ENCODE peak calls at places on chromosomes 1 and 21, in nine cellular contexts. I is CD4-positive, CD25-positive, alpha-beta regulatory T cell; X is right cardiac atrium; E is mammary epithelial cell; C is OCI-LY7; G is transverse colon; B is heart right ventricle; V is small intestine; W is kidney. H is an unnamed sample. For H3K4me1, the result is how much of the 10 kb centered on the place peaks cover.

GRCh38 chr1:145999321-146000024 is 3.1 kb upstream of the TXNIP start:
- DNase-seq in W (no peak), B (no peak), C (peak), I (no peak), X (no peak), V (peak), G (peak), E (no peak), H (no peak)

GRCh38 chr1:211548321-211549091 is 30.5 kb downstream of the SLC30A1 start:
- DNase-seq in V (peak), W (no peak), E (no peak), C (no peak), I (no peak), G (peak), B (no peak), X (no peak), H (no peak)

GRCh38 chr1:30749691-30750583 is 7.6 kb downstream of the LAPTM5 start:
- DNase-seq in E (no peak), B (no peak), W (peak), C (peak), V (peak), G (peak), I (peak), X (peak), H (no peak)

GRCh38 chr1:17419626-17420328 is 19.7 kb downstream of the RCC2 start:
- DNase-seq in V (peak), I (peak), G (peak), W (no peak), E (peak), X (peak), C (peak), B (peak), H (peak)

GRCh38 chr21:43769325-43769958 is 6.7 kb downstream of the CSTB start:
- DNase-seq in V (no peak), G (no peak), W (no peak), X (no peak), I (no peak), B (no peak), C (no peak), E (no peak), H (no peak)

GRCh38 chr1:244369256-244370057 is 82.3 kb downstream of the ADSS2 start:
- DNase-seq in X (no peak), B (no peak), E (no peak), G (peak), W (no peak), V (peak), C (no peak), I (no peak), H (no peak)

GRCh38 chr1:119367332-119368124 is 1.1 kb upstream of the HAO2 start:
- DNase-seq in V (peak), G (no peak), B (no peak), X (no peak), E (peak), C (peak), I (no peak), W (no peak), H (no peak)

GRCh38 chr1:230825061-230825803 is 43.1 kb downstream of the C1orf198 start:
- DNase-seq in E (peak), C (no peak), I (no peak), B (no peak), V (peak), W (no peak), G (no peak), X (no peak), H (no peak)

GRCh38 chr1:92478393-92478792 is 8.3 kb downstream of the GFI1 start:
- DNase-seq in E (peak), I (no peak), C (no peak), X (no peak), W (no peak), G (no peak), B (no peak), V (no peak), H (no peak)

GRCh38 chr1:38047603-38048146 is 1.1 kb upstream of the POU3F1 start:
- DNase-seq in X (no peak), C (no peak), G (no peak), V (no peak), W (no peak), E (peak), B (no peak), I (no peak), H (peak)

GRCh38 chr1:12525311-12526181 is 92.5 kb downstream of the DHRS3 start:
- DNase-seq in E (no peak), X (peak), G (peak), I (no peak), W (peak), C (no peak), B (no peak), V (peak), H (no peak)

GRCh38 chr1:201214886-201215285 is 24.3 kb downstream of the IGFN1 start:
- DNase-seq in E (no peak), W (peak), B (no peak), V (no peak), X (no peak), I (no peak), G (no peak), C (no peak), H (no peak)

GRCh38 chr1:167401260-167401873 is 117.0 kb downstream of the CD247 start:
- DNase-seq in E (peak), B (peak), X (no peak), W (no peak), G (peak), V (peak), I (peak), C (peak), H (no peak)

GRCh38 chr1:181413195-181413815 is 70.0 kb upstream of the CACNA1E start:
- DNase-seq in V (no peak), B (no peak), E (no peak), C (no peak), G (no peak), I (no peak), X (no peak), W (no peak), H (no peak)

GRCh38 chr1:42765832-42766722 is 751 bp downstream of the P3H1 start:
- DNase-seq in E (peak), I (no peak), V (peak), G (peak), C (peak), B (peak), W (no peak), X (peak), H (peak)

GRCh38 chr1:10824821-10825540 is 28.5 kb upstream of the CASZ1 start:
- DNase-seq in V (no peak), B (no peak), G (no peak), C (no peak), X (no peak), I (no peak), E (peak), W (no peak), H (no peak)

GRCh38 chr1:67596674-67597073 is 88.3 kb upstream of the GADD45A start:
- DNase-seq in G (no peak), W (no peak), V (no peak), E (no peak), C (no peak), B (no peak), I (no peak), X (no peak), H (no peak)

GRCh38 chr1:22122273-22123070 is 20.4 kb downstream of the WNT4 start:
- DNase-seq in X (peak), I (no peak), C (no peak), B (no peak), G (no peak), E (no peak), V (no peak), W (no peak), H (no peak)

GRCh38 chr1:230864441-230864840 is 3.9 kb downstream of the C1orf198 start:
- DNase-seq in C (no peak), V (no peak), B (no peak), E (no peak), X (no peak), G (no peak), W (no peak), I (no peak), H (no peak)

GRCh38 chr1:107009286-107009685 is 47.2 kb upstream of the PRMT6 start:
- DNase-seq in X (no peak), B (no peak), E (no peak), G (no peak), W (no peak), I (no peak), V (no peak), C (no peak), H (no peak)

GRCh38 chr1:8463144-8463927 is 145.4 kb downstream of the SLC45A1 start:
- DNase-seq in W (no peak), V (peak), G (peak), E (no peak), C (peak), X (no peak), I (no peak), B (peak), H (peak)
- H3K4me1 ChIP-seq in W (half or more), V (under half), G (under half), E (under half), C (half or more), X (under half), I (under half), B (half or more), H (under half)

DNA sequence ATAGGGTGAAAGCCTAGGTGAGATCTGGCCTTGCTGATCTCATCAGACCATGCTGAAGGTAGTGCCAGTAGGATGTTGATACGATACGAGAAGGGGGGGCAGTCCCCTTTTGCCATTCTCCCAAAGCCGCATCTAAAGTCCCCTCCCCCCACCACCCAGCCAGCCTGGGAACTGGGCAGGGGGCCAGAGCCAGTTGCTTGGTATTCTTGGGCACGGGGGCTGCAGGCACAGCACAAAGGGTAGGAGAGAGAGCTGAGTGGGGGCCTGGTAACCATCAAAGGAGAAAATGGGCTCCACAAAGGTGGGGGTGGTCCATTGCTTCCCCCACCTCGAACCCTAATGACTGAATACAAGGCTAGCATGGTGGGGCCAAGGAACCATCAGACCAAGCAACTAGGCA is 5.4 kb downstream of the PEA15 start:
- DNase-seq in I (no peak), E (no peak), B (no peak), G (no peak), V (no peak), X (no peak), W (no peak), C (no peak), H (no peak)
- H3K4me1 ChIP-seq in I (under half), E (under half), B (half or more), G (under half), V (under half), X (under half), W (under half), C (under half), H (half or more)

GRCh38 chr1:178407215-178407614 is 89.5 kb downstream of the CLEC20A start:
- DNase-seq in X (no peak), I (no peak), C (no peak), E (no peak), G (no peak), V (no peak), B (no peak), W (no peak), H (no peak)
- H3K4me1 ChIP-seq in X (under half), I (under half), C (under half), E (under half), G (under half), V (under half), B (under half), W (under half), H (under half)

GRCh38 chr1:203278885-203279406 is 26.4 kb upstream of the BTG2 start:
- DNase-seq in V (no peak), B (no peak), C (peak), I (no peak), G (no peak), E (no peak), W (no peak), X (no peak), H (no peak)

GRCh38 chr1:203276408-203276807 is 28.9 kb upstream of the BTG2 start:
- DNase-seq in W (no peak), V (no peak), I (no peak), B (no peak), E (no peak), X (no peak), G (no peak), C (no peak), H (no peak)

GRCh38 chr1:203280061-203280460 is 25.3 kb upstream of the BTG2 start:
- DNase-seq in X (no peak), E (no peak), W (no peak), C (no peak), B (no peak), I (no peak), G (no peak), V (no peak), H (no peak)

GRCh38 chr1:203276916-203277535 is 28.3 kb upstream of the BTG2 start:
- DNase-seq in C (peak), G (no peak), X (peak), I (no peak), V (no peak), W (no peak), B (no peak), E (no peak), H (peak)

GRCh38 chr1:203278087-203278884 is 27.0 kb upstream of the BTG2 start:
- DNase-seq in B (peak), X (peak), C (peak), W (peak), I (no peak), E (peak), G (peak), V (no peak), H (peak)
- H3K4me1 ChIP-seq in B (half or more), X (under half), C (half or more), W (under half), I (under half), E (half or more), G (half or more), V (under half), H (under half)

GRCh38 chr21:36456714-36457399 is 23.1 kb downstream of the CLDN14 start:
- DNase-seq in C (no peak), G (no peak), V (no peak), X (no peak), W (peak), I (no peak), E (no peak), B (no peak), H (no peak)
- H3K4me1 ChIP-seq in C (under half), G (under half), V (under half), X (under half), W (under half), I (under half), E (under half), B (under half), H (under half)

GRCh38 chr1:48462716-48463285 is 9.2 kb downstream of the SPATA6 start:
- DNase-seq in X (no peak), E (no peak), W (no peak), V (no peak), I (no peak), G (no peak), B (no peak), C (no peak), H (no peak)
- H3K4me1 ChIP-seq in X (under half), E (under half), W (under half), V (under half), I (under half), G (under half), B (under half), C (under half), H (under half)

DNA sequence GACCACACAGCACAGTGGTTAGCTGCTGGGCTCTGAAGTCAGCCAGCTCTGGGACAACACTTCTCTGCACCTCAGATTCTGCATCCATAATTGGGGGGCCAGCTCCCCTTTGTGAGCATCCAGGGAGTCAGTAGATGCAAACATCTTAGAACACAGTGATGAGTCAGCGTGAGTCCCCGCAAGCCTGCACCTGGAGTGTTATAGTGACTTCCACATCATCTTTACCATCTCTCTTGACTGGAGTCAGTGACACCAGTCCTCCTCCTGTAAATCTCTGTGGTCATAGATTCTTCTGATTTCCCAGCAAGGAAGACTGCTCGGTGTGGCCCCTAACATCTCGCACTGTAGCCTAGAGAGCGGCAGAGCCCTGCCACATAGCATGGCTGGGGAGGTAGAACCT is 13.9 kb upstream of the EDN2 start:
- DNase-seq in X (peak), E (peak), G (no peak), W (no peak), B (no peak), C (no peak), I (no peak), V (no peak), H (no peak)
- H3K4me1 ChIP-seq in X (under half), E (half or more), G (half or more), W (under half), B (half or more), C (under half), I (under half), V (under half), H (under half)

GRCh38 chr1:94925561-94926364 is 1.1 kb downstream of the CNN3 start:
- DNase-seq in E (peak), W (peak), G (peak), C (no peak), V (peak), I (no peak), X (peak), B (peak), H (peak)

GRCh38 chr1:94926365-94926914 is 470 bp downstream of the CNN3 start:
- DNase-seq in V (peak), C (no peak), E (peak), X (peak), B (peak), I (no peak), G (peak), W (peak), H (peak)

GRCh38 chr1:94922756-94923465 is 4.0 kb downstream of the CNN3 start:
- DNase-seq in B (no peak), C (no peak), V (peak), I (no peak), X (no peak), W (no peak), E (no peak), G (no peak), H (no peak)

GRCh38 chr1:94926915-94927404 is at the start of gene CNN3:
- DNase-seq in X (peak), C (no peak), I (peak), B (peak), W (peak), V (peak), E (peak), G (peak), H (peak)

GRCh38 chr1:94924967-94925366 is 1.9 kb downstream of the CNN3 start:
- DNase-seq in G (no peak), X (no peak), V (peak), B (peak), W (no peak), E (peak), I (no peak), C (no peak), H (peak)
- H3K4me1 ChIP-seq in G (half or more), X (under half), V (under half), B (half or more), W (under half), E (under half), I (under half), C (under half), H (under half)

GRCh38 chr1:226661271-226661670 is 77.8 kb downstream of the ITPKB start:
- DNase-seq in I (no peak), C (no peak), X (no peak), B (no peak), V (no peak), W (no peak), E (no peak), G (no peak), H (peak)
- H3K4me1 ChIP-seq in I (under half), C (under half), X (half or more), B (under half), V (under half), W (half or more), E (half or more), G (half or more), H (half or more)

H was measured in heart left ventricle.